ENCODE peak calls at places on chromosomes 2 and 18, in nine cellular contexts. K is epithelial cell of esophagus, U is upper lobe of left lung, A is A549, M is foreskin fibroblast, Y is left lung, Q is GM06990, R is AG10803, O is esophagus squamous epithelium. Z is an unnamed sample.

GRCh38 chr2:42101641-42102605 is 54.1 kb downstream of the PKDCC start:
- DNase-seq in K (peak; percentile 54), U (peak; percentile 78), A (no peak), M (peak; percentile 69), Y (peak; percentile 86), Q (peak; percentile 94), R (peak; percentile 91), O (peak; percentile 25), Z (peak; percentile 65)

GRCh38 chr2:230793573-230794359 is 71.0 kb upstream of the ITM2C start:
- DNase-seq in K (peak; percentile 98), U (peak; percentile 84), A (peak; percentile 27), M (peak; percentile 98), Y (peak; percentile 77), Q (no peak), R (peak; percentile 98), O (peak; percentile 13), Z (peak; percentile 99)

GRCh38 chr2:30666307-30666874 is 140.9 kb downstream of the CAPN13 start:
- DNase-seq in K (peak; percentile 98), U (peak; percentile 48), A (peak; percentile 52), M (peak; percentile 99), Y (no peak), Q (peak; percentile 24), R (peak; percentile 90), O (no peak), Z (peak; percentile 100)

GRCh38 chr18:48766025-48766424 is 184.7 kb downstream of the SMAD7 start:
- DNase-seq in K (no peak), U (no peak), A (no peak), M (no peak), Y (no peak), Q (no peak), R (peak; percentile 34), O (no peak), Z (no peak)

GRCh38 chr2:208142925-208143799 is 2.8 kb downstream of the CRYGB start:
- DNase-seq in K (no peak), U (no peak), A (no peak), M (no peak), Y (no peak), Q (no peak), R (no peak), O (no peak), Z (no peak)

GRCh38 chr2:105005601-105006000 is 32.3 kb upstream of the MRPS9 start:
- DNase-seq in K (peak; percentile 39), U (no peak), A (no peak), M (no peak), Y (peak; percentile 32), Q (no peak), R (no peak), O (no peak), Z (peak; percentile 80)

GRCh38 chr2:74513605-74514367 is 464 bp upstream of the TLX2 start:
- DNase-seq in K (peak; percentile 39), U (no peak), A (no peak), M (no peak), Y (no peak), Q (peak; percentile 33), R (no peak), O (no peak), Z (no peak)

GRCh38 chr2:121480826-121481225 is 49.9 kb upstream of the RNU4ATAC start:
- DNase-seq in K (peak; percentile 72), U (no peak), A (no peak), M (peak; percentile 59), Y (no peak), Q (no peak), R (peak; percentile 92), O (no peak), Z (peak; percentile 73)

GRCh38 chr2:162840598-162841246 is 2.2 kb upstream of the KCNH7 start:
- DNase-seq in K (peak; percentile 90), U (no peak), A (peak; percentile 4), M (peak; percentile 0), Y (peak; percentile 36), Q (no peak), R (peak; percentile 25), O (no peak), Z (peak; percentile 72)

GRCh38 chr2:128421286-128421685 is 102.6 kb upstream of the HS6ST1 start:
- DNase-seq in K (no peak), U (peak; percentile 6), A (no peak), M (no peak), Y (no peak), Q (no peak), R (no peak), O (no peak), Z (no peak)

GRCh38 chr18:75779910-75780309 is 352.4 kb upstream of the SMIM21 start:
- DNase-seq in K (no peak), U (no peak), A (no peak), M (no peak), Y (no peak), Q (no peak), R (no peak), O (no peak), Z (no peak)

GRCh38 chr18:75784413-75784812 is 356.9 kb upstream of the SMIM21 start:
- DNase-seq in K (no peak), U (no peak), A (no peak), M (no peak), Y (no peak), Q (no peak), R (no peak), O (no peak), Z (no peak)

GRCh38 chr18:75785175-75785574 is 357.7 kb upstream of the SMIM21 start:
- DNase-seq in K (no peak), U (no peak), A (no peak), M (no peak), Y (no peak), Q (no peak), R (no peak), O (no peak), Z (no peak)

GRCh38 chr18:75782826-75783225 is 355.3 kb upstream of the SMIM21 start:
- DNase-seq in K (no peak), U (no peak), A (no peak), M (no peak), Y (no peak), Q (no peak), R (no peak), O (no peak), Z (no peak)

GRCh38 chr18:75783816-75784215 is 356.3 kb upstream of the SMIM21 start:
- DNase-seq in K (no peak), U (no peak), A (no peak), M (no peak), Y (no peak), Q (no peak), R (no peak), O (no peak), Z (no peak)
- H3K4me3 ChIP-seq in K (no peak overlapping the region), U (no peak overlapping the region), A (no peak overlapping the region), M (peak overlapping the region; percentile 2), Y (no peak overlapping the region), Q (no peak overlapping the region), R (peak overlapping the region; percentile 52), O (no peak overlapping the region), Z (no peak overlapping the region)

GRCh38 chr2:222861411-222862067 is 703 bp downstream of the ACSL3 start:
- DNase-seq in K (peak; percentile 37), U (peak; percentile 39), A (no peak), M (no peak), Y (peak; percentile 52), Q (no peak), R (no peak), O (no peak), Z (no peak)
- TF ChIP-seq CTCF in K (no peak), U (no peak), A (no peak), M (no peak), Y (no peak), Q (no peak), R (no peak), O (no peak), Z (no peak)

GRCh38 chr18:22172594-22173049 is 3.2 kb downstream of the GATA6 start:
- DNase-seq in K (no peak), U (peak; percentile 76), A (no peak), M (no peak), Y (peak; percentile 47), Q (no peak), R (no peak), O (no peak), Z (peak; percentile 25)
- H3K4me3 ChIP-seq in K (no peak overlapping the region), U (peak overlapping the region; percentile 78), A (no peak overlapping the region), M (no peak overlapping the region), Y (peak overlapping the region; percentile 66), Q (no peak overlapping the region), R (peak overlapping the region; percentile 34), O (peak overlapping the region; percentile 61), Z (peak overlapping the region; percentile 58)

GRCh38 chr18:26840965-26841364 is 24.5 kb downstream of the AQP4 start:
- DNase-seq in K (no peak), U (no peak), A (no peak), M (no peak), Y (no peak), Q (no peak), R (no peak), O (no peak), Z (no peak)
- TF ChIP-seq CTCF in K (no peak), U (no peak), A (no peak), M (no peak), Y (no peak), Q (no peak), R (no peak), O (no peak), Z (no peak)

GRCh38 chr2:12126325-12126724 is 379.9 kb downstream of the LPIN1 start:
- DNase-seq in K (no peak), U (no peak), A (no peak), M (no peak), Y (no peak), Q (no peak), R (no peak), O (no peak), Z (no peak)

GRCh38 chr2:12131975-12132374 is 385.5 kb downstream of the LPIN1 start:
- DNase-seq in K (peak; percentile 19), U (no peak), A (no peak), M (peak; percentile 30), Y (no peak), Q (no peak), R (peak; percentile 37), O (no peak), Z (no peak)

GRCh38 chr2:12127639-12128038 is 381.2 kb downstream of the LPIN1 start:
- DNase-seq in K (no peak), U (no peak), A (no peak), M (no peak), Y (no peak), Q (peak; percentile 33), R (no peak), O (no peak), Z (no peak)
- H3K4me3 ChIP-seq in K (no peak overlapping the region), U (no peak overlapping the region), A (no peak overlapping the region), M (no peak overlapping the region), Y (no peak overlapping the region), Q (no peak overlapping the region), R (no peak overlapping the region), O (no peak overlapping the region), Z (no peak overlapping the region)

GRCh38 chr2:170314744-170315447 is 136.9 kb downstream of the MYO3B start:
- DNase-seq in K (peak; percentile 79), U (no peak), A (no peak), M (peak; percentile 23), Y (no peak), Q (no peak), R (peak; percentile 9), O (no peak), Z (peak; percentile 96)
- TF ChIP-seq CTCF in K (no peak), U (no peak), A (no peak), M (no peak), Y (no peak), Q (no peak), R (no peak), O (no peak), Z (no peak)

DNA sequence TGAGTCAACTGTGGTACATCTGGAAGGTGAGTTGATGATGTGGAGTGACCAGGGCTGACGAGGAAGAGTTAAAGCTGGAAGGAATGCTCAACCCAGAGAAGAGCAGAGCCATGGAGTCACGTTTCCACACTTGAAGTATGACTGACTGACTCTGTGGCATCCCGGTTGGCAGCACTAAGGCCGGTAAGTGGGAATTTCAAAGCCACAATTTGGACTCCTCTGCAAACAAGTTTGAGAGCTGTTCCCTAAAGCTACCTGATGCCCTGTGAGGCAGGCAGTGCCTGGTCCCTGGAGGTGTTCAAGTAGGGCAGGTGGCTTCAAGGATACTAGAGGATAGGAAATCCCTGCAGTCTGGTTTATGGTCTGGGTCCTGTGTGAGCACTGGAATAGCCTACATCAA is 69.3 kb upstream of the ITGB6 start:
- DNase-seq in K (no peak), U (peak; percentile 73), A (no peak), M (no peak), Y (peak; percentile 55), Q (no peak), R (peak; percentile 48), O (no peak), Z (no peak)
- H3K4me3 ChIP-seq in K (no peak overlapping the region), U (peak overlapping the region; percentile 58), A (peak overlapping the region; percentile 39), M (peak overlapping the region; percentile 29), Y (peak overlapping the region; percentile 34), Q (no peak overlapping the region), R (peak overlapping the region; percentile 49), O (peak overlapping the region; percentile 56), Z (peak overlapping the region; percentile 42)